ENCODE peak calls at places on chromosomes 7 and 10, in four cellular contexts. B, R, D and H are unnamed samples.

GRCh38 chr10:76547352-76547972 is 1090.1 kb downstream of the KCNMA1 start:
- DNase-seq in R (peak), D (peak), B (no peak), H (peak)

GRCh38 chr10:91247360-91248111 is 27.1 kb downstream of the PCGF5 start:
- DNase-seq in B (no peak), R (no peak), D (no peak), H (no peak)

GRCh38 chr7:112946350-112946749 is 140.3 kb downstream of the GPR85 start:
- DNase-seq in R (no peak), B (no peak), D (no peak), H (no peak)

GRCh38 chr10:26486304-26486703 is 48.2 kb downstream of the APBB1IP start:
- DNase-seq in B (peak), D (no peak), R (no peak), H (no peak)

GRCh38 chr7:1418505-1419309 is 40.6 kb downstream of the MICALL2 start:
- DNase-seq in D (no peak), B (no peak), R (no peak), H (peak)

GRCh38 chr7:104206841-104207240 is 972 bp downstream of the ORC5 start:
- DNase-seq in B (no peak), D (no peak), R (no peak), H (no peak)

GRCh38 chr7:144738708-144739314 is 97.0 kb downstream of the TPK1 start:
- DNase-seq in D (no peak), B (no peak), R (no peak), H (peak)

GRCh38 chr7:96901822-96902412 is 103.4 kb upstream of the DLX6 start:
- DNase-seq in R (no peak), B (no peak), D (no peak), H (no peak)

GRCh38 chr10:42734537-42734936 is 48.1 kb upstream of the BMS1 start:
- DNase-seq in D (no peak), B (peak), R (no peak), H (peak)

GRCh38 chr10:121655254-121656142 is 57.3 kb upstream of the FGFR2 start:
- DNase-seq in B (no peak), R (no peak), D (no peak), H (no peak)

GRCh38 chr10:51425431-51425830 is 274.0 kb downstream of the CSTF2T start:
- DNase-seq in R (no peak), D (no peak), B (no peak), H (no peak)

GRCh38 chr7:73652541-73652949 is 15.1 kb upstream of the VPS37D start:
- DNase-seq in B (no peak), R (peak), D (no peak), H (no peak)

GRCh38 chr7:11345621-11346020 is 371.9 kb downstream of the PHF14 start:
- DNase-seq in D (no peak), R (no peak), B (no peak), H (no peak)

GRCh38 chr7:98613601-98614425 is 3.3 kb upstream of the NPTX2 start:
- DNase-seq in B (no peak), D (no peak), R (no peak), H (no peak)

GRCh38 chr10:92108120-92108519 is 182.8 kb downstream of the CPEB3 start:
- DNase-seq in B (no peak), R (no peak), D (no peak), H (no peak)

GRCh38 chr10:21534611-21535493 is 820 bp downstream of the MLLT10 start:
- DNase-seq in B (no peak), R (peak), D (peak), H (peak)

GRCh38 chr7:19558527-19558926 is 150.3 kb downstream of the POLR1F start:
- DNase-seq in R (no peak), B (no peak), D (no peak), H (no peak)

GRCh38 chr10:71156436-71156835 is 55.9 kb upstream of the UNC5B start:
- DNase-seq in D (no peak), R (no peak), B (no peak), H (no peak)

GRCh38 chr10:26211781-26212444 is 4.7 kb upstream of the GAD2 start:
- DNase-seq in D (no peak), B (peak), R (no peak), H (no peak)

GRCh38 chr7:86708334-86708733 is 64.6 kb downstream of the GRM3 start:
- DNase-seq in B (no peak), R (no peak), D (no peak), H (no peak)

GRCh38 chr10:87675396-87676376 is 16.0 kb downstream of the PAPSS2 start:
- DNase-seq in B (no peak), D (no peak), R (no peak), H (no peak)

GRCh38 chr10:19933772-19934171 is 117.5 kb downstream of the PLXDC2 start:
- DNase-seq in D (no peak), B (no peak), R (no peak), H (no peak)

GRCh38 chr10:24929056-24929544 is 23.3 kb downstream of the PRTFDC1 start:
- DNase-seq in D (no peak), R (no peak), B (no peak), H (no peak)

GRCh38 chr7:101553018-101553770 is 75.9 kb downstream of the MYL10 start:
- DNase-seq in B (no peak), R (peak), D (no peak), H (no peak)

GRCh38 chr7:77439572-77439971 is 23.4 kb upstream of the GSAP start:
- DNase-seq in D (peak), R (peak), B (no peak), H (peak)

DNA sequence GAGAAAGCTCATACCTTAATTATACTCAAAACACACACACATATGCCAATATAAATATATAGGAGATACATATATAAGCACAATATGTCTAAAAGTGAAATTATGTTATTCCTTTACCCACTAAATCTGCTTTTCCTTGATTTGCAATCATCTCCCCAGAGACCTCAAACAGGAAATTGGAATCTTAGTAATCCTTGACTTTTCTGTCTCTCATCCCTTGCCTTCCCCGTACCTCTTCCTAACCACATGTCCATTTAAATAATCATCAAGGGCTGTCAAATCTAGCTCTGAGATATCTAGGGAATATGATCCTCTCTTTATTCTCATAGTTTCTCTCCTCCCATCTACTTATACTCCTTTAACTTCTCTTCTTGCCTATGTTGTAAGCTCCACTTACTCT is 336.7 kb downstream of the HGF start:
- DNase-seq in B (no peak), D (no peak), R (no peak), H (no peak)
- TF ChIP-seq CTCF in B (no peak), D (no peak), R (no peak), H (no peak)

GRCh38 chr10:97499561-97500296 is 1.0 kb downstream of the UBTD1 start:
- DNase-seq in R (peak), D (peak), B (peak), H (peak)

GRCh38 chr10:97500297-97500575 is 1.5 kb downstream of the UBTD1 start:
- DNase-seq in D (no peak), R (no peak), B (no peak), H (no peak)

GRCh38 chr10:97498076-97498840 is at the start of gene MMS19:
- DNase-seq in R (peak), D (peak), B (peak), H (peak)

GRCh38 chr10:97497572-97498075 is 598 bp downstream of the MMS19 start:
- DNase-seq in D (peak), R (peak), B (peak), H (peak)

GRCh38 chr10:97498841-97499560 is at the start of gene UBTD1:
- DNase-seq in R (peak), D (peak), B (no peak), H (peak)
- TF ChIP-seq POLR2A in R (no peak), D (no peak), B (peak), H (peak)

DNA sequence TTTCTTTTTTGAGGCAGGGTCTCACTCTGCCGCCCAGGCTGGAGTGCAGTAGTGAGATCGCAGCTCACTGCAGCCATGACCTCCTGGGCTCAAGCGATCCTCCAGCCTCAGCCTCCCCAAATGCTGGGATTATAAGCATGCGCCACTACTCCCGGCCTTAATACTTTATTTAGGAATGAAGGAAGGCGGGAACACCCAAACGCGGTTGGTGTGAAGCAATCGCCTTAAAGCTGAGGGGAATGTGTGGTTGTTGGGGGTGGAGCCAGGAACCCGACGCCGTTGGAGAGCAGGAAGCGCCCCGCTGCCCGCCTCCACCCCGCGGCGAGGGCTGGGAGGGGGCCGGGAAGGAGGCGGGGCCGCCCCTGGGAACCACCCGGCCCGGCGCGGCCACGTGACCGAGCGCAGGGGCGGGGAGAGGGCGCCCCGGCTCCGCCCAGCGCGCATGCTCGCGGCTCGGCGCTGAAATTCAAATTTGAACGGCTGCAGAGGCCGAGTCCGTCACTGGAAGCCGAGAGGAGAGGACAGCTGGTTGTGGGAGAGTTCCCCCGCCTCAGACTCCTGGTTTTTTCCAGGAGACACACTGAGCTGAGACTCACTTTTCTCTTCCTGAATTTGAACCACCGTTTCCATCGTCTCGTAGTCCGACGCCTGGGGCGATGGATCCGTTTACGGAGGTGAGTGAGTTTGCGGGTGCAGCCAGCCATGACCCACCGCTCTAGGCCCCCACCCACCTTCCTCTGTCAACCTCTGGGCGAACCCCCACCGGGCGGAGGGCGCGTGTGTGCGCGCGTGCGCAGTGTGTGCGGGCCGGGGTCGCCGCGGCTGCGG is at the start of gene ANLN:
- DNase-seq in R (peak), B (peak), D (peak), H (peak)
- TF ChIP-seq CTCF in R (no peak), B (no peak), D (no peak), H (no peak)

GRCh38 chr10:116742367-116743265 is at the start of gene HSPA12A:
- DNase-seq in B (peak), R (peak), D (peak), H (peak)
- TF ChIP-seq POLR2A in B (peak), R (peak), D (no peak), H (no peak)

GRCh38 chr10:12724782-12725579 is 276.5 kb downstream of the CCDC3 start:
- DNase-seq in R (no peak), D (no peak), B (no peak), H (no peak)
- TF ChIP-seq CTCF in R (no peak), D (no peak), B (no peak), H (no peak)

GRCh38 chr7:115223959-115224358 is 302.1 kb downstream of the MDFIC start:
- DNase-seq in D (no peak), B (no peak), R (no peak), H (no peak)
- TF ChIP-seq POLR2A in D (no peak), B (no peak), R (no peak), H (no peak)

GRCh38 chr10:6203331-6204062 is 765 bp downstream of the PFKFB3 start:
- DNase-seq in R (peak), D (peak), B (no peak), H (peak)
- TF ChIP-seq CTCF in R (no peak), D (no peak), B (peak), H (peak)

GRCh38 chr10:10901906-10902305 is 115.8 kb upstream of the CELF2 start:
- DNase-seq in B (no peak), D (no peak), R (no peak), H (no peak)
- TF ChIP-seq POLR2A in B (no peak), D (no peak), R (no peak), H (no peak)

GRCh38 chr7:34848670-34849069 is 188.6 kb downstream of the DPY19L1 start:
- DNase-seq in R (no peak), B (peak), D (no peak), H (no peak)

GRCh38 chr7:34846976-34847375 is 189.0 kb downstream of the NPSR1 start:
- DNase-seq in B (no peak), D (no peak), R (no peak), H (no peak)

GRCh38 chr7:34844936-34845665 is 187.1 kb downstream of the NPSR1 start:
- DNase-seq in D (no peak), B (peak), R (no peak), H (no peak)

GRCh38 chr7:34844401-34844800 is 186.4 kb downstream of the NPSR1 start:
- DNase-seq in B (peak), D (no peak), R (no peak), H (no peak)

GRCh38 chr7:34845666-34846361 is 187.8 kb downstream of the NPSR1 start:
- DNase-seq in D (no peak), R (no peak), B (peak), H (no peak)
- TF ChIP-seq CTCF in D (no peak), R (no peak), B (no peak), H (no peak)